ENCODE peak calls at places on chromosomes 4 and X, in five cellular contexts. One of them, this sample, is unnamed.

GRCh38 chr4:38948551-38948950 is 80.9 kb downstream of the FAM114A1 start:
- DNase-seq in COR-L47: no peak
- DNase-seq in activated CD4-positive, alpha-beta T cell treated with anti-CD3 and anti-CD28 coated beads for 1 hour: no peak
- DNase-seq in HCT116: no peak
- DNase-seq in left lung: no peak
- DNase-seq in this sample: peak

GRCh38 chr4:113845138-113845537 is 83.6 kb upstream of the CAMK2D start:
- DNase-seq in left lung: no peak
- DNase-seq in COR-L47: no peak
- DNase-seq in HCT116: no peak
- DNase-seq in activated CD4-positive, alpha-beta T cell treated with anti-CD3 and anti-CD28 coated beads for 1 hour: no peak
- DNase-seq in this sample: no peak

GRCh38 chr4:98710831-98711230 is 52.4 kb upstream of the TSPAN5 start:
- DNase-seq in left lung: no peak
- DNase-seq in COR-L47: no peak
- DNase-seq in HCT116: no peak
- DNase-seq in activated CD4-positive, alpha-beta T cell treated with anti-CD3 and anti-CD28 coated beads for 1 hour: no peak
- DNase-seq in this sample: no peak

GRCh38 chr4:148447672-148448071 is 5.5 kb upstream of the NR3C2 start:
- DNase-seq in left lung: no peak
- DNase-seq in activated CD4-positive, alpha-beta T cell treated with anti-CD3 and anti-CD28 coated beads for 1 hour: no peak
- DNase-seq in COR-L47: no peak
- DNase-seq in HCT116: no peak
- DNase-seq in this sample: no peak

GRCh38 chr4:113978561-113979156 is 788 bp downstream of the ARSJ start:
- DNase-seq in left lung: peak
- DNase-seq in HCT116: no peak
- DNase-seq in activated CD4-positive, alpha-beta T cell treated with anti-CD3 and anti-CD28 coated beads for 1 hour: no peak
- DNase-seq in COR-L47: no peak
- DNase-seq in this sample: no peak

GRCh38 chr4:69749771-69750170 is 10.6 kb downstream of the SULT1B1 start:
- DNase-seq in activated CD4-positive, alpha-beta T cell treated with anti-CD3 and anti-CD28 coated beads for 1 hour: no peak
- DNase-seq in HCT116: no peak
- DNase-seq in left lung: no peak
- DNase-seq in COR-L47: no peak
- DNase-seq in this sample: no peak

GRCh38 chr4:113278324-113278934 is 229.0 kb downstream of the ANK2 start:
- DNase-seq in left lung: peak
- DNase-seq in HCT116: peak
- DNase-seq in COR-L47: peak
- DNase-seq in activated CD4-positive, alpha-beta T cell treated with anti-CD3 and anti-CD28 coated beads for 1 hour: no peak
- DNase-seq in this sample: peak

GRCh38 chr4:111269439-111269838 is 646.6 kb upstream of the PITX2 start:
- DNase-seq in HCT116: no peak
- DNase-seq in left lung: no peak
- DNase-seq in activated CD4-positive, alpha-beta T cell treated with anti-CD3 and anti-CD28 coated beads for 1 hour: no peak
- DNase-seq in COR-L47: no peak
- DNase-seq in this sample: no peak

GRCh38 chrX:46574941-46575381 is 1.4 kb downstream of the CHST7 start:
- DNase-seq in HCT116: no peak
- DNase-seq in COR-L47: peak
- DNase-seq in left lung: peak
- DNase-seq in activated CD4-positive, alpha-beta T cell treated with anti-CD3 and anti-CD28 coated beads for 1 hour: peak
- DNase-seq in this sample: no peak

GRCh38 chr4:7427326-7428260 is 7.1 kb downstream of the PSAPL1 start:
- DNase-seq in HCT116: no peak
- DNase-seq in COR-L47: no peak
- DNase-seq in activated CD4-positive, alpha-beta T cell treated with anti-CD3 and anti-CD28 coated beads for 1 hour: no peak
- DNase-seq in left lung: peak
- DNase-seq in this sample: no peak

GRCh38 chrX:38341442-38341841 is 11.0 kb upstream of the OTC start:
- DNase-seq in COR-L47: no peak
- DNase-seq in activated CD4-positive, alpha-beta T cell treated with anti-CD3 and anti-CD28 coated beads for 1 hour: no peak
- DNase-seq in left lung: no peak
- DNase-seq in HCT116: no peak
- DNase-seq in this sample: no peak

GRCh38 chr4:189445613-189446012 is 495.1 kb upstream of the FRG1 start:
- DNase-seq in COR-L47: no peak
- DNase-seq in activated CD4-positive, alpha-beta T cell treated with anti-CD3 and anti-CD28 coated beads for 1 hour: no peak
- DNase-seq in HCT116: no peak
- DNase-seq in left lung: no peak
- DNase-seq in this sample: no peak